ENCODE peak calls at places on chromosomes 5 and 9, in four cellular contexts. G, L, N and C are unnamed samples.

GRCh38 chr9:107044872-107045271 is 181.9 kb downstream of the ZNF462 start:
- DNase-seq in L (no peak), N (no peak), G (peak), C (no peak)

GRCh38 chr5:150070821-150071220 is 15.5 kb downstream of the CSF1R start:
- DNase-seq in G (no peak), N (peak), L (no peak), C (peak)

GRCh38 chr5:154800582-154800981 is 45.4 kb downstream of the LARP1 start:
- DNase-seq in N (no peak), G (no peak), L (no peak), C (no peak)

GRCh38 chr9:124302921-124303320 is 45.2 kb downstream of the NEK6 start:
- DNase-seq in N (no peak), G (no peak), L (no peak), C (no peak)

GRCh38 chr9:36092509-36093215 is 43.9 kb upstream of the GLIPR2 start:
- DNase-seq in L (no peak), N (peak), G (no peak), C (no peak)

GRCh38 chr5:172078726-172079345 is 72.4 kb upstream of the FBXW11 start:
- DNase-seq in N (peak), L (peak), G (no peak), C (no peak)

GRCh38 chr5:160040471-160040835 is 31.5 kb downstream of the TTC1 start:
- DNase-seq in G (no peak), L (no peak), N (no peak), C (no peak)

GRCh38 chr5:10317825-10318682 is 10.4 kb upstream of the CMBL start:
- DNase-seq in N (no peak), G (no peak), L (no peak), C (no peak)

GRCh38 chr9:83544002-83544698 is 5.9 kb upstream of the FRMD3 start:
- DNase-seq in L (peak), G (no peak), N (peak), C (no peak)

GRCh38 chr5:9112520-9113291 is 433.2 kb downstream of the SEMA5A start:
- DNase-seq in G (no peak), N (peak), L (no peak), C (no peak)

GRCh38 chr9:131238402-131239021 is 37.8 kb downstream of the FAM78A start:
- DNase-seq in L (no peak), G (peak), N (no peak), C (no peak)

GRCh38 chr5:139658928-139659667 is 10.9 kb downstream of the CXXC5 start:
- DNase-seq in G (no peak), L (no peak), N (peak), C (no peak)

GRCh38 chr9:114112778-114113585 is 13.9 kb upstream of the KIF12 start:
- DNase-seq in N (peak), L (peak), G (no peak), C (peak)

GRCh38 chr5:117713585-117714198 is 1139.1 kb upstream of the SEMA6A start:
- DNase-seq in N (no peak), G (no peak), L (no peak), C (no peak)

GRCh38 chr5:57324159-57324558 is 150.3 kb downstream of the GPBP1 start:
- DNase-seq in N (no peak), G (no peak), L (no peak), C (no peak)

GRCh38 chr9:38682713-38683112 is 37.2 kb downstream of the FAM240B start:
- DNase-seq in G (no peak), N (no peak), L (no peak), C (no peak)

GRCh38 chr9:83281306-83282255 is 218.6 kb upstream of the RASEF start:
- DNase-seq in L (no peak), N (peak), G (no peak), C (no peak)

GRCh38 chr9:130576176-130576575 is 3.2 kb upstream of the FUBP3 start:
- DNase-seq in N (no peak), L (no peak), G (no peak), C (no peak)

GRCh38 chr5:33628781-33629180 is 188.0 kb downstream of the TARS1 start:
- DNase-seq in N (no peak), G (no peak), L (no peak), C (no peak)

GRCh38 chr5:139481580-139482049 is 943 bp downstream of the STING1 start:
- DNase-seq in L (no peak), N (peak), G (no peak), C (no peak)

GRCh38 chr9:87803623-87804345 is 77.9 kb downstream of the CTSL start:
- DNase-seq in G (no peak), L (no peak), N (no peak), C (no peak)

GRCh38 chr5:149125386-149125891 is 15.9 kb upstream of the ABLIM3 start:
- DNase-seq in G (peak), N (peak), L (no peak), C (no peak)

GRCh38 chr9:71306134-71306533 is 184.7 kb upstream of the TRPM3 start:
- DNase-seq in N (no peak), G (no peak), L (no peak), C (no peak)

GRCh38 chr5:463952-464351 is 21.0 kb downstream of the EXOC3 start:
- DNase-seq in L (no peak), N (peak), G (peak), C (no peak)

GRCh38 chr5:163190283-163190682 is 247.1 kb upstream of the CCNG1 start:
- DNase-seq in L (no peak), N (no peak), G (no peak), C (no peak)

GRCh38 chr5:26955161-26955560 is 83.2 kb downstream of the CDH9 start:
- DNase-seq in L (no peak), G (no peak), N (no peak), C (no peak)

GRCh38 chr9:93952784-93953491 is 2.2 kb downstream of the BARX1 start:
- DNase-seq in N (no peak), G (peak), L (no peak), C (peak)

GRCh38 chr9:95874303-95874988 is 1.0 kb upstream of the ERCC6L2 start:
- DNase-seq in L (no peak), G (no peak), N (no peak), C (no peak)

GRCh38 chr5:110269478-110270142 is 456.9 kb downstream of the TMEM232 start:
- DNase-seq in N (no peak), L (no peak), G (no peak), C (no peak)

GRCh38 chr5:83467315-83468044 is 4.1 kb upstream of the VCAN start:
- DNase-seq in N (no peak), L (no peak), G (no peak), C (no peak)

DNA sequence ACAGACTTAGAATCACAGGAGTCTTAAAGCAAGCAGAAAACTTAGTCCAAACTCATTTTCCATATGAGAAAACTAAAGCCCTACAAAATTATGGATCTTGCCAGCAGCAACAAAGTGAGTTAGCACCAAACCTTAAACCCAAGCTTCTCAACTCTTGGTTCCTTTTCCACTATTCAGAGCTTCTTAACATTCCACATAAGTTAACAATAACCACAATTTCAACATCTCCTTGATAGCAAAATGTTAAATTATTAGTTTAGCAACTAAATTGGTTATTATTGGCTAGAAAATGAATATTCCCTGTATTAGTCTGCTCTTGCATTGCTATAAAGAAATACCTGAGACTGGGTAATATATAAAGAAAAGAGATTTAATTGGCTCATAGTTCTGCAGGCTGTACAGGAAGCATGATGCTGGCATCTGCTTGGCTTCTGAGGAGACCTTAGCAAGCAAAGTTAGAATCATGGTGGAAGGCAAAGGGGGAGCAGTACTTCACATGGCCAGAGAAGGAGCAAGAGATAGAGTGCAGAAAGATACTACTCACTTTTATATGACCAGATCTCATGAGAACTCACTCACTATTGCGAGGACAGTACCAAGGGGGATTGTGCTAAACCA is 26.2 kb upstream of the ARSB start:
- DNase-seq in N (no peak), L (no peak), G (no peak), C (no peak)
- TF ChIP-seq CTCF in N (no peak), L (no peak), G (no peak), C (no peak)

GRCh38 chr9:121197135-121197534 is 4.5 kb downstream of the RAB14 start:
- DNase-seq in N (no peak), L (no peak), G (no peak), C (no peak)
- TF ChIP-seq CTCF in N (no peak), L (no peak), G (no peak), C (no peak)

GRCh38 chr9:97933573-97933972 is 4.4 kb downstream of the HEMGN start:
- DNase-seq in G (no peak), N (no peak), L (no peak), C (no peak)

GRCh38 chr9:97938081-97938644 is at the start of gene HEMGN:
- DNase-seq in G (no peak), N (no peak), L (no peak), C (no peak)

GRCh38 chr9:97934321-97935115 is 3.5 kb downstream of the HEMGN start:
- DNase-seq in G (peak), L (no peak), N (no peak), C (no peak)

GRCh38 chr9:97930972-97931371 is 7.0 kb downstream of the HEMGN start:
- DNase-seq in L (no peak), N (no peak), G (no peak), C (no peak)

GRCh38 chr9:97935291-97935690 is 2.7 kb downstream of the HEMGN start:
- DNase-seq in G (no peak), N (no peak), L (no peak), C (no peak)
- TF ChIP-seq CTCF in G (no peak), N (no peak), L (no peak), C (no peak)

GRCh38 chr9:97109194-97109811 is 70.4 kb upstream of the CTSV start:
- DNase-seq in G (peak), N (peak), L (no peak), C (no peak)
- TF ChIP-seq CTCF in G (no peak), N (no peak), L (no peak), C (no peak)